ENCODE peak calls at places on chromosomes 16 and 17, in six cellular contexts. One of them, this sample, is unnamed. For H3K27me3, the result is how much of the 10 kb centered on the place peaks cover.

GRCh38 chr16:85437161-85438052 is 175.7 kb upstream of the GSE1 start:
- DNase-seq in transverse colon: peak
- DNase-seq in HCT116: no peak
- DNase-seq in uterus: peak
- DNase-seq in GM12878: no peak
- DNase-seq in body of pancreas: peak
- DNase-seq in this sample: no peak

GRCh38 chr16:76749780-76750375 is 441.1 kb upstream of the MON1B start:
- DNase-seq in transverse colon: no peak
- DNase-seq in HCT116: no peak
- DNase-seq in uterus: no peak
- DNase-seq in GM12878: no peak
- DNase-seq in body of pancreas: no peak
- DNase-seq in this sample: no peak

GRCh38 chr17:8447816-8448215 is 12.1 kb downstream of the NDEL1 start:
- DNase-seq in HCT116: no peak
- DNase-seq in body of pancreas: no peak
- DNase-seq in GM12878: no peak
- DNase-seq in uterus: no peak
- DNase-seq in transverse colon: no peak
- DNase-seq in this sample: no peak

GRCh38 chr16:66476328-66477027 is 49.4 kb downstream of the BEAN1 start:
- DNase-seq in GM12878: no peak
- DNase-seq in body of pancreas: no peak
- DNase-seq in uterus: no peak
- DNase-seq in HCT116: no peak
- DNase-seq in transverse colon: no peak
- DNase-seq in this sample: no peak

GRCh38 chr16:88039591-88039990 is 88.4 kb downstream of the BANP start:
- DNase-seq in transverse colon: no peak
- DNase-seq in uterus: no peak
- DNase-seq in body of pancreas: no peak
- DNase-seq in HCT116: no peak
- DNase-seq in GM12878: no peak
- DNase-seq in this sample: no peak

GRCh38 chr17:37301288-37301687 is 74.5 kb upstream of the C17orf78 start:
- DNase-seq in transverse colon: no peak
- DNase-seq in HCT116: no peak
- DNase-seq in GM12878: no peak
- DNase-seq in uterus: no peak
- DNase-seq in body of pancreas: peak
- DNase-seq in this sample: no peak

GRCh38 chr16:27355610-27356009 is 41.8 kb downstream of the IL4R start:
- DNase-seq in HCT116: peak
- DNase-seq in transverse colon: peak
- DNase-seq in body of pancreas: peak
- DNase-seq in uterus: no peak
- DNase-seq in GM12878: no peak
- DNase-seq in this sample: peak

GRCh38 chr16:66266436-66267286 is 99.8 kb upstream of the CDH5 start:
- DNase-seq in HCT116: no peak
- DNase-seq in GM12878: no peak
- DNase-seq in transverse colon: peak
- DNase-seq in body of pancreas: no peak
- DNase-seq in uterus: peak
- DNase-seq in this sample: peak

GRCh38 chr16:440627-441026 is 15.2 kb downstream of the RAB11FIP3 start:
- DNase-seq in uterus: no peak
- DNase-seq in body of pancreas: no peak
- DNase-seq in HCT116: no peak
- DNase-seq in GM12878: no peak
- DNase-seq in transverse colon: no peak
- DNase-seq in this sample: no peak

GRCh38 chr17:38434178-38434665 is 6.0 kb downstream of the ARHGAP23 start:
- DNase-seq in body of pancreas: no peak
- DNase-seq in transverse colon: no peak
- DNase-seq in GM12878: no peak
- DNase-seq in HCT116: no peak
- DNase-seq in uterus: no peak
- DNase-seq in this sample: no peak

GRCh38 chr16:11403534-11403795 is 58.2 kb downstream of the RMI2 start:
- DNase-seq in uterus: no peak
- DNase-seq in body of pancreas: no peak
- DNase-seq in GM12878: no peak
- DNase-seq in transverse colon: no peak
- DNase-seq in HCT116: no peak
- DNase-seq in this sample: no peak

GRCh38 chr17:71405101-71405500 is 715.7 kb upstream of the SOX9 start:
- DNase-seq in transverse colon: no peak
- DNase-seq in uterus: no peak
- DNase-seq in GM12878: no peak
- DNase-seq in HCT116: no peak
- DNase-seq in body of pancreas: no peak
- DNase-seq in this sample: no peak

GRCh38 chr16:9094008-9094846 is 2.8 kb downstream of the HAPSTR1 start:
- DNase-seq in GM12878: no peak
- DNase-seq in HCT116: no peak
- DNase-seq in body of pancreas: no peak
- DNase-seq in uterus: no peak
- DNase-seq in transverse colon: no peak
- DNase-seq in this sample: no peak

GRCh38 chr17:13337864-13338371 is 263.8 kb downstream of the HS3ST3A1 start:
- DNase-seq in HCT116: peak
- DNase-seq in body of pancreas: peak
- DNase-seq in transverse colon: no peak
- DNase-seq in uterus: no peak
- DNase-seq in GM12878: no peak
- DNase-seq in this sample: peak

GRCh38 chr16:68732741-68733399 is 4.2 kb upstream of the CDH1 start:
- DNase-seq in uterus: no peak
- DNase-seq in body of pancreas: no peak
- DNase-seq in GM12878: no peak
- DNase-seq in HCT116: no peak
- DNase-seq in transverse colon: no peak
- DNase-seq in this sample: no peak

GRCh38 chr17:16932611-16933010 is 39.3 kb downstream of the TNFRSF13B start:
- DNase-seq in HCT116: no peak
- DNase-seq in body of pancreas: no peak
- DNase-seq in GM12878: no peak
- DNase-seq in transverse colon: no peak
- DNase-seq in uterus: no peak
- DNase-seq in this sample: no peak

GRCh38 chr17:11981862-11982261 is 15.4 kb downstream of the ZNF18 start:
- DNase-seq in transverse colon: no peak
- DNase-seq in uterus: no peak
- DNase-seq in HCT116: no peak
- DNase-seq in GM12878: no peak
- DNase-seq in body of pancreas: no peak
- DNase-seq in this sample: no peak

GRCh38 chr17:32803544-32803943 is 73.4 kb downstream of the MYO1D start:
- DNase-seq in transverse colon: no peak
- DNase-seq in GM12878: no peak
- DNase-seq in uterus: no peak
- DNase-seq in body of pancreas: no peak
- DNase-seq in HCT116: no peak
- DNase-seq in this sample: no peak

GRCh38 chr16:28163699-28164584 is 47.8 kb downstream of the XPO6 start:
- DNase-seq in GM12878: no peak
- DNase-seq in transverse colon: no peak
- DNase-seq in uterus: no peak
- DNase-seq in HCT116: no peak
- DNase-seq in body of pancreas: no peak
- DNase-seq in this sample: no peak

GRCh38 chr16:4226251-4227039 is 15.4 kb downstream of the SRL start:
- DNase-seq in uterus: no peak
- DNase-seq in HCT116: no peak
- DNase-seq in body of pancreas: no peak
- DNase-seq in GM12878: no peak
- DNase-seq in transverse colon: no peak
- DNase-seq in this sample: no peak

GRCh38 chr17:66540131-66540781 is 237.8 kb downstream of the PRKCA start:
- DNase-seq in transverse colon: no peak
- DNase-seq in uterus: peak
- DNase-seq in HCT116: no peak
- DNase-seq in GM12878: no peak
- DNase-seq in body of pancreas: no peak
- DNase-seq in this sample: peak

GRCh38 chr16:22813946-22814325 is at the start of gene HS3ST2:
- DNase-seq in uterus: peak
- DNase-seq in GM12878: no peak
- DNase-seq in body of pancreas: peak
- DNase-seq in transverse colon: peak
- DNase-seq in HCT116: no peak
- DNase-seq in this sample: no peak

GRCh38 chr17:12995106-12995895 is 22.5 kb downstream of the ELAC2 start:
- DNase-seq in body of pancreas: no peak
- DNase-seq in GM12878: no peak
- DNase-seq in uterus: no peak
- DNase-seq in HCT116: no peak
- DNase-seq in transverse colon: no peak
- DNase-seq in this sample: no peak

GRCh38 chr17:82487898-82488297 is 29.4 kb downstream of the NARF start:
- DNase-seq in body of pancreas: no peak
- DNase-seq in HCT116: no peak
- DNase-seq in GM12878: no peak
- DNase-seq in transverse colon: no peak
- DNase-seq in uterus: no peak
- DNase-seq in this sample: no peak

GRCh38 chr17:76384222-76384986 is at the start of gene SPHK1:
- DNase-seq in HCT116: peak
- DNase-seq in uterus: no peak
- DNase-seq in GM12878: no peak
- DNase-seq in transverse colon: peak
- DNase-seq in body of pancreas: peak
- DNase-seq in this sample: peak

GRCh38 chr17:50839591-50840310 is 4.4 kb downstream of the WFIKKN2 start:
- DNase-seq in uterus: no peak
- DNase-seq in GM12878: no peak
- DNase-seq in transverse colon: no peak
- DNase-seq in HCT116: no peak
- DNase-seq in body of pancreas: no peak
- DNase-seq in this sample: no peak

GRCh38 chr16:89422527-89422904 is 67.8 kb downstream of the ANKRD11 start:
- DNase-seq in HCT116: no peak
- DNase-seq in transverse colon: no peak
- DNase-seq in GM12878: peak
- DNase-seq in body of pancreas: no peak
- DNase-seq in uterus: no peak
- DNase-seq in this sample: no peak

GRCh38 chr17:42653179-42654124 is 5.6 kb upstream of the TUBG2 start:
- DNase-seq in transverse colon: peak
- DNase-seq in HCT116: no peak
- DNase-seq in uterus: peak
- DNase-seq in GM12878: no peak
- DNase-seq in body of pancreas: peak
- DNase-seq in this sample: peak

GRCh38 chr16:84084570-84085270 is 32.0 kb downstream of the MBTPS1 start:
- DNase-seq in GM12878: peak
- DNase-seq in body of pancreas: peak
- DNase-seq in HCT116: peak
- DNase-seq in uterus: peak
- DNase-seq in transverse colon: peak
- DNase-seq in this sample: peak

GRCh38 chr16:22052985-22053384 is 39.4 kb upstream of the VWA3A start:
- DNase-seq in GM12878: no peak
- DNase-seq in transverse colon: no peak
- DNase-seq in HCT116: no peak
- DNase-seq in uterus: no peak
- DNase-seq in body of pancreas: no peak
- DNase-seq in this sample: no peak

GRCh38 chr17:56985371-56986162 is 7.6 kb downstream of the SCPEP1 start:
- DNase-seq in uterus: no peak
- DNase-seq in body of pancreas: no peak
- DNase-seq in GM12878: no peak
- DNase-seq in transverse colon: no peak
- DNase-seq in HCT116: no peak
- DNase-seq in this sample: no peak

GRCh38 chr16:58499092-58499511 is 841 bp upstream of the NDRG4 start:
- DNase-seq in uterus: no peak
- DNase-seq in GM12878: no peak
- DNase-seq in transverse colon: no peak
- DNase-seq in body of pancreas: peak
- DNase-seq in HCT116: no peak
- DNase-seq in this sample: no peak
- H3K27me3 ChIP-seq in uterus: under half
- H3K27me3 ChIP-seq in GM12878: under half
- H3K27me3 ChIP-seq in transverse colon: under half
- H3K27me3 ChIP-seq in body of pancreas: under half
- H3K27me3 ChIP-seq in HCT116: under half
- H3K27me3 ChIP-seq in this sample: under half

DNA sequence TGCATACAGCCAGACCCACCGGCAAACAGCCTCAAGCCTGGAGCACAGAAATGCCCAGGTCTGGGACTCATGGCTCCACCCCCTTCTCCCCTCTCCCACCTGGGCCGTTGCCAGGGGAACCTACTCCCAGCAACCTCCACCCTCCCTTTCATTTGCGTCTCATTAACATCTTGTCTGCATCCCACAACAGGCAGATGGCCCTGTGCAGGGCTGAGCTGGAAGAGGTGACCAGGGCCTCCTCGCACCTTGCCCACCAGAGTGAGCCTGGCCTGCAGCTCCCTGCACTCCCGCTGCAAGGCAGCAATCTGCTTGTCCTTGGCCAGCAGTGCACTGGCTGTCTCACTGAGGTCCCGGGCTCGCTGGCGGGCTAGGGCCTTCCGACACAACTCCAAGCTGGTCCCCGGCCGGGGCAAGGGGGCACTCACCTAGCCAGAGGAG is 3.3 kb downstream of the TSPOAP1 start:
- DNase-seq in HCT116: no peak
- DNase-seq in uterus: no peak
- DNase-seq in GM12878: no peak
- DNase-seq in transverse colon: no peak
- DNase-seq in body of pancreas: peak
- DNase-seq in this sample: no peak
- TF ChIP-seq POLR2A in HCT116: no peak
- TF ChIP-seq POLR2A in uterus: no peak
- TF ChIP-seq POLR2A in GM12878: no peak
- TF ChIP-seq POLR2A in transverse colon: no peak
- TF ChIP-seq POLR2A in body of pancreas: no peak
- TF ChIP-seq POLR2A in this sample: no peak

GRCh38 chr17:1820518-1821252 is 9.0 kb downstream of the SMYD4 start:
- DNase-seq in transverse colon: no peak
- DNase-seq in HCT116: no peak
- DNase-seq in uterus: no peak
- DNase-seq in body of pancreas: no peak
- DNase-seq in GM12878: peak
- DNase-seq in this sample: no peak
- H3K27ac ChIP-seq in transverse colon: no peak
- H3K27ac ChIP-seq in HCT116: no peak
- H3K27ac ChIP-seq in uterus: peak
- H3K27ac ChIP-seq in body of pancreas: peak
- H3K27ac ChIP-seq in GM12878: peak
- H3K27ac ChIP-seq in this sample: no peak

DNA sequence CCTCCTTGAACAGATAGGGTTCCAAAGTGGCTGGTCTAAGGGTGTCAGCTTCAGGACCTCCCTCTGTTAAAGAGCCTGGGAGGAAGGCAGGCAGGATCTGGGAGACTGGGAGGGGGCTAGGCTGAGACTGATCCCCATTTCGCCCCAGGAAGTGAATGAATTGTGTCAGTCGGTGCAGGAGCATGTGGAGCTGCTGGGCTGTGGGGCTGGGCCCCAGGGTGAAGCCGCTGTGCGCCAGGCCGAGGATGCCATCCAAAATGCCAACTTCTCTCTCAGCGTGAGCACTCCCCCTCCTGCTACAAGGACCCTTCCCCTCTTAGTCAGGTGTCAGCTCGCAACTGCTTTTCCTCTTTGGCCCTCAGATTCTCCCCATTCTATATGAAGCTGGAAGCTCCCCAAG is 6.1 kb downstream of the CARMIL2 start:
- DNase-seq in transverse colon: no peak
- DNase-seq in uterus: no peak
- DNase-seq in HCT116: no peak
- DNase-seq in GM12878: no peak
- DNase-seq in body of pancreas: no peak
- DNase-seq in this sample: no peak
- H3K27me3 ChIP-seq in transverse colon: half or more
- H3K27me3 ChIP-seq in uterus: under half
- H3K27me3 ChIP-seq in HCT116: under half
- H3K27me3 ChIP-seq in GM12878: under half
- H3K27me3 ChIP-seq in body of pancreas: under half
- H3K27me3 ChIP-seq in this sample: half or more